ENCODE peak calls at places on chromosome 18, in five cellular contexts. L, P, R, G and T are unnamed samples.

GRCh38 chr18:53944721-53945120 is 279.7 kb downstream of the MBD2 start:
- DNase-seq in G (no peak), L (no peak), R (no peak), P (peak), T (no peak)

GRCh38 chr18:493974-494601 is 6.4 kb downstream of the COLEC12 start:
- DNase-seq in R (no peak), L (no peak), P (peak), G (no peak), T (no peak)

GRCh38 chr18:63356272-63356896 is 10.6 kb downstream of the KDSR start:
- DNase-seq in P (no peak), L (no peak), G (no peak), R (no peak), T (no peak)

GRCh38 chr18:46771141-46771540 is 14.3 kb upstream of the ST8SIA5 start:
- DNase-seq in G (no peak), P (no peak), L (no peak), R (no peak), T (no peak)

GRCh38 chr18:11183621-11184020 is 34.3 kb upstream of the PIEZO2 start:
- DNase-seq in P (no peak), R (no peak), L (no peak), G (no peak), T (no peak)

GRCh38 chr18:35172009-35172408 is 68.8 kb upstream of the ZNF397 start:
- DNase-seq in P (no peak), L (no peak), G (no peak), R (no peak), T (no peak)

GRCh38 chr18:3449702-3450357 is at the start of gene TGIF1:
- DNase-seq in P (peak), R (no peak), G (no peak), L (peak), T (no peak)

GRCh38 chr18:13455470-13455869 is 236.9 kb downstream of the LDLRAD4 start:
- DNase-seq in P (no peak), L (no peak), G (no peak), R (no peak), T (no peak)

GRCh38 chr18:24127735-24128134 is 11.1 kb upstream of the CABYR start:
- DNase-seq in G (no peak), R (no peak), P (no peak), L (no peak), T (no peak)

GRCh38 chr18:28065031-28065792 is 111.7 kb downstream of the CDH2 start:
- DNase-seq in R (no peak), G (peak), L (no peak), P (peak), T (peak)

GRCh38 chr18:75208836-75209128 is 157 bp downstream of the PTGR3 start:
- DNase-seq in R (no peak), P (no peak), G (no peak), L (no peak), T (no peak)

GRCh38 chr18:61360440-61361383 is 27.5 kb downstream of the CDH20 start:
- DNase-seq in L (no peak), G (no peak), R (no peak), P (no peak), T (no peak)
- H3K4me3 ChIP-seq in L (no peak), G (no peak), R (no peak), P (no peak), T (no peak)

GRCh38 chr18:48645427-48646002 is 106.7 kb downstream of the CTIF start:
- DNase-seq in L (no peak), R (no peak), P (no peak), G (no peak), T (no peak)
- H3K4me3 ChIP-seq in L (no peak), R (no peak), P (no peak), G (no peak), T (no peak)

GRCh38 chr18:57084331-57085298 is 62.3 kb upstream of the BOD1L2 start:
- DNase-seq in L (no peak), P (peak), R (no peak), G (no peak), T (no peak)
- H3K4me3 ChIP-seq in L (no peak), P (no peak), R (no peak), G (no peak), T (no peak)

GRCh38 chr18:26546875-26547301 is 1.5 kb downstream of the KCTD1 start:
- DNase-seq in P (peak), G (no peak), R (peak), L (no peak), T (no peak)
- H3K4me3 ChIP-seq in P (peak), G (peak), R (peak), L (no peak), T (peak)

DNA sequence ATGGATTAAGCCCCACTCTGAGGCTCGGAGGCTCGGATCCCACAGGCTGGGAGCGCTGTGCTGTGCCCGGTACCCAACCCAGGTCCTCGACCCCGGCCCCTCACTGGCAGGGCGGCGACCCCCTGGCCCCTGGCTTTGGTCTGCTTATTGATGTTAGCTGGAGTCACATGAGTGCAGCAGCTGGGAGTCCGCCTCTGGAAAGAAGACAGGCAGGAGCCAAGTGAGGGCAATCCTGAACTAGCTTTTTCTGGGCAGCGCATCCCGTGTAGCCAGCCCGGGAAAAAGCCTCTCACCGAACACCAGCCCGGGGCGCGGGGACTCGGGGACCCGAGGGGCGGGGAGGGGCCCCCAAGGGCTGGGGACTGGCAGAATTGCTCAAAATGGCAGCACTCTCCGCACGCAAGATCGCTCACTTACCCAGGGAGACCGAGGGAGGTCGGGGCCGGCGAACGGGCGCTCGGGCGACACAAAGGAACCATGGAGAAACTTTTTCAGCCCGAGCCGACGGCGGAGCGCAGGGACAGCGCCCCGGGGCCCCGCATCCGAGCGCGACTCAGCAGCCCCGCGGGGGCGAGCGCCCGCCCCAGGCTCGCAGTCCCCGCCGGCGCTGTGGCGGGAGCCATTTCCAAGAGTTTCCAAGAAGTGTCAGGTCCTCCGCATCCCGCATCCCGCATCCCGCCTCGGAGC is 566 bp downstream of the TMEM200C start:
- DNase-seq in L (peak), R (no peak), P (peak), G (no peak), T (no peak)
- H3K4me3 ChIP-seq in L (peak), R (no peak), P (peak), G (peak), T (peak)

GRCh38 chr18:79405781-79406575 is 10.2 kb downstream of the NFATC1 start:
- DNase-seq in R (no peak), G (no peak), L (no peak), P (no peak), T (no peak)
- H3K4me3 ChIP-seq in R (no peak), G (no peak), L (no peak), P (no peak), T (no peak)

GRCh38 chr18:42730272-42730671 is 385.2 kb downstream of the RIT2 start:
- DNase-seq in P (no peak), R (no peak), G (no peak), L (no peak), T (no peak)

GRCh38 chr18:42734520-42734919 is 381.0 kb downstream of the RIT2 start:
- DNase-seq in G (no peak), P (no peak), L (no peak), R (no peak), T (no peak)

GRCh38 chr18:42736074-42736473 is 379.4 kb downstream of the RIT2 start:
- DNase-seq in L (no peak), P (no peak), G (no peak), R (peak), T (no peak)
- H3K4me3 ChIP-seq in L (no peak), P (no peak), G (no peak), R (no peak), T (no peak)

DNA sequence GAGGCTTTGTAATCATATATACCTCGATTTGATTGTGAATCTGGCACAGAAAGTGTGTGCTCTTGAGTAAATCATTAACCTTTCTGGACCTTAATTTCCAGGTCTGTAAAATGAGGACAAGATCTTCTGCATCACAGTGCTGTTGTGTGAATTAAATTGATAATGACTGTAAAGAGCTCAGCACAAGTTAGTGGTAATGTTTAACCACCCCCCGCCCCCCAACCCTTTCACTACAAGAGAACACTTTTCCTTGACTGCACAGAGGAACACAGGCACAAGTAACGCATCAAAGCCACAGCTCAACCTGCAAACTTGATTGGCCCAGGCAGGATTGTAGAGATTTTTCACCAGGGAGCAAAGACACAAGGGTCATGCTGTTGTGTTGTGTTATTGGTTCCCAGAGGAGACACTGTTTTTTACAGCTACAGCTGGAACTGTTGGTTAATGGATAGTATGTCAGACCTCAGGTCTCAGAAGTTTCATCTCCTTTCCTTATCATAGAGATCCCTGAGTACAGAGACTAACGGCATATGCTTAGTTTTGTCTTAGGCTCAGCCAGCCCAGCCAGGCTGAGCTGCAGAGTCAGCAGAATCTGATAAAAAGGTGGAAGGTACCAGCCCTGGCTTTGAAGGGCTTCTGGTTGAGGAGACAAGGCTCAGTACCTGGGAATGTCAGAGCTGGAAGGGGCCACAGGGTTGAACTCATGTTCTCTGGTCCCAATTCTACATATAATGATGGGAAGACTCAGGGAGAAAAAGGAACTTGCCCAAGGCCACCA is 10.6 kb downstream of the SETBP1 start:
- DNase-seq in L (no peak), P (no peak), G (no peak), R (no peak), T (no peak)
- H3K4me3 ChIP-seq in L (no peak), P (no peak), G (no peak), R (no peak), T (no peak)

DNA sequence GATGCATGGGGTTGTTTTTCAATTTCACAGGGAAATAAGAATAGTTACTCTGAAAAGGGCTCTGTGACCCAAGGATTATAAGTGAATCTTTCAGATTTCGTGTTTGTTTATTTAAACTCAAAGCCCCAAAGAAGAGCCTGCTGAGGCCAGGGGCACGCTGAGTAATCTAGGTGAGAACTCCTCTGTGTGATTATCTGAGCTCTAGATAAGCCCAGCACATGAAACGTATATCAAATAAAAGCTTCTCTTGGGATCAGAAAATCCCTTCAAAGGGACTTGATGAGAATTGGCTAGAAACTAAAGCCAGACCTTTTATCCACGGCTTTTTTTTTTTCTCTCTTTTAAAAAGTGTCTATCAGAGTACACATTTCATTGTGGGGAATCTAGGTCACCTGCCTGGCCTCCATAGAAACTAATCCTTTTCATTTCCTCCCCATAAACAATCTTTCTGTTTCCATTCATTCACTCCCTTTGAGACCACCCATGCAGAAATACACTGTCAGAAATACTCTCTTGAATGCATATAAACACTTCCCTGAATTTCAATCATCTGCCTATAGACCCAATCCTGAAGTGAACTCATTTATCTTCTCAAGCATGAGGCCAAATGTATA is 137.4 kb downstream of the RIT2 start:
- DNase-seq in L (no peak), G (no peak), R (no peak), P (peak), T (no peak)
- H3K4me3 ChIP-seq in L (no peak), G (no peak), R (no peak), P (no peak), T (no peak)

GRCh38 chr18:36700955-36701354 is 127.8 kb downstream of the TPGS2 start:
- DNase-seq in L (no peak), P (no peak), G (no peak), R (no peak), T (no peak)

GRCh38 chr18:36702398-36703010 is 126.3 kb downstream of the TPGS2 start:
- DNase-seq in P (no peak), R (no peak), L (no peak), G (no peak), T (no peak)

GRCh38 chr18:36708366-36708765 is 120.4 kb downstream of the TPGS2 start:
- DNase-seq in R (no peak), G (no peak), L (no peak), P (no peak), T (no peak)

GRCh38 chr18:36706313-36706881 is 122.4 kb downstream of the TPGS2 start:
- DNase-seq in R (peak), G (no peak), P (no peak), L (no peak), T (no peak)

DNA sequence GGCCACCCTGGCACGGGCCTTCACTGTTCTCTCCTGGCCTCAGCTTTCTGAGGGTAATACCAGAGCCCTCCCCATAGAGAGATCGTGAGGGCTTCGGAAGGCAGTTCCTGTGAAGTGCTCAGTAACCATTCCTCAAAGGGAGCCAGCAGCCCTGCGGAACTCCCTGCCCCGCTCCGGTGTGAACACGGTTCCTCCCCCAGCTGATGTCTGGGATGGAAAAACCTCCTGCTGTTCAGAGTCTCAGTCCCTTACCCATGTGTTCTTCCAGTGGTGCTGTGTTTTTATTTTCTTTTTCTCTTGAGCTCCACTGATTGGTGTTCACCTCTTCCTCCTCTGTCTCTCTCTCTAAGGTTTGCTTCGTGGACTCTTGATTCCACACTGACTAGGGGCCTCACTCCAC is 124.1 kb downstream of the TPGS2 start:
- DNase-seq in P (no peak), L (no peak), G (no peak), R (no peak), T (no peak)
- H3K4me3 ChIP-seq in P (no peak), L (no peak), G (no peak), R (no peak), T (no peak)